ENCODE peak calls at places on chromosome 19, in six cellular contexts. T is keratinocyte, J is fibroblast of lung, P is heart left ventricle, G is psoas muscle, D is sigmoid colon. H is an unnamed sample.

GRCh38 chr19:4557971-4558941 is 1.2 kb downstream of the SEMA6B start:
- DNase-seq in G (no peak), J (no peak), T (no peak), D (no peak), P (no peak), H (no peak)

GRCh38 chr19:12580180-12580694 is 29.0 kb upstream of the ZNF564 start:
- DNase-seq in P (no peak), J (peak), D (no peak), T (no peak), G (no peak), H (peak)

GRCh38 chr19:4988770-4989251 is 19.9 kb downstream of the KDM4B start:
- DNase-seq in G (peak), J (peak), T (no peak), P (peak), D (peak), H (no peak)

GRCh38 chr19:39506944-39507714 is 7.8 kb upstream of the SELENOV start:
- DNase-seq in D (no peak), T (no peak), P (peak), G (no peak), J (peak), H (peak)

GRCh38 chr19:39408392-39409206 is 2.0 kb downstream of the ZFP36 start:
- DNase-seq in T (no peak), D (peak), J (peak), G (peak), P (no peak), H (no peak)

GRCh38 chr19:56838930-56839664 is 1.4 kb downstream of the PEG3 start:
- DNase-seq in G (peak), D (peak), P (peak), J (peak), T (no peak), H (no peak)

GRCh38 chr19:16116067-16116466 is 4.4 kb downstream of the RAB8A start:
- DNase-seq in D (no peak), P (no peak), T (no peak), G (no peak), J (no peak), H (no peak)

GRCh38 chr19:16969127-16969526 is 57.5 kb downstream of the CPAMD8 start:
- DNase-seq in T (no peak), P (no peak), D (no peak), J (no peak), G (no peak), H (peak)

GRCh38 chr19:49580264-49581006 is at the start of gene NOSIP:
- DNase-seq in P (peak), D (peak), G (peak), T (peak), J (peak), H (peak)

GRCh38 chr19:16509141-16510061 is 13.2 kb downstream of the C19orf44 start:
- DNase-seq in G (no peak), T (no peak), D (no peak), J (peak), P (peak), H (no peak)

GRCh38 chr19:18109731-18110671 is 12.4 kb downstream of the MAST3 start:
- DNase-seq in G (peak), P (peak), J (no peak), D (peak), T (no peak), H (no peak)

GRCh38 chr19:628168-628567 is 5.2 kb downstream of the POLRMT start:
- DNase-seq in P (no peak), G (no peak), J (no peak), D (no peak), T (no peak), H (no peak)

GRCh38 chr19:16389848-16390247 is 65.2 kb downstream of the KLF2 start:
- DNase-seq in G (no peak), J (no peak), T (no peak), D (no peak), P (no peak), H (no peak)

GRCh38 chr19:34259367-34259865 is 5.1 kb downstream of the GARRE1 start:
- DNase-seq in P (no peak), G (no peak), D (no peak), T (no peak), J (peak), H (no peak)
- H3K27ac ChIP-seq in P (no peak), G (peak), D (no peak), T (no peak), J (no peak), H (no peak)

GRCh38 chr19:35725216-35725861 is 7.5 kb downstream of the KMT2B start:
- DNase-seq in D (peak), J (no peak), G (no peak), T (no peak), P (no peak), H (no peak)

GRCh38 chr19:35729763-35730162 is 12.0 kb downstream of the KMT2B start:
- DNase-seq in T (no peak), D (peak), P (no peak), J (no peak), G (peak), H (no peak)

GRCh38 chr19:35727956-35728706 is 10.3 kb downstream of the KMT2B start:
- DNase-seq in P (no peak), G (no peak), T (no peak), D (no peak), J (no peak), H (no peak)

GRCh38 chr19:35729021-35729420 is 11.2 kb downstream of the KMT2B start:
- DNase-seq in G (peak), P (no peak), T (no peak), J (no peak), D (no peak), H (no peak)

GRCh38 chr19:35727053-35727955 is 9.5 kb downstream of the KMT2B start:
- DNase-seq in T (no peak), P (no peak), G (no peak), J (no peak), D (peak), H (no peak)
- H3K27ac ChIP-seq in T (no peak), P (no peak), G (no peak), J (no peak), D (no peak), H (no peak)

DNA sequence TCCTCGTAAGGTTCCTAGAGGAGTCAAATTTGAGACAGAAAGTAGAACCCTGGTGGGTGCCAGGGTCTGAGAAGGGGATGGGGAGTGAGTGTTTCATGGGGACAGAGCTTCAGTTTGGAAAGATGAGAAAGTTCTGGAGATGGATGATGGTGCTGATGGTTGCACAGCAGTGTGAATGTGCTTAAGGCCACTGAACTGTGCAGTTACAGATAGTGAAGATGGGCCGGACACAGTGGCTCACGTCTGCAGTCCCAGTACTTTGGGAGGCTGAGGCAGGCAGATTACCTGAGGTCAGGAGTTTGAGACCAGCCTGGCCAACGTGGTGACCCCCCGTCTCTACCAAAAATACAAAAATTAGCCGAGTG is 917 bp downstream of the SPC24 start:
- DNase-seq in P (no peak), T (no peak), J (no peak), D (no peak), G (no peak), H (no peak)
- H3K27ac ChIP-seq in P (no peak), T (no peak), J (no peak), D (peak), G (peak), H (peak)

DNA sequence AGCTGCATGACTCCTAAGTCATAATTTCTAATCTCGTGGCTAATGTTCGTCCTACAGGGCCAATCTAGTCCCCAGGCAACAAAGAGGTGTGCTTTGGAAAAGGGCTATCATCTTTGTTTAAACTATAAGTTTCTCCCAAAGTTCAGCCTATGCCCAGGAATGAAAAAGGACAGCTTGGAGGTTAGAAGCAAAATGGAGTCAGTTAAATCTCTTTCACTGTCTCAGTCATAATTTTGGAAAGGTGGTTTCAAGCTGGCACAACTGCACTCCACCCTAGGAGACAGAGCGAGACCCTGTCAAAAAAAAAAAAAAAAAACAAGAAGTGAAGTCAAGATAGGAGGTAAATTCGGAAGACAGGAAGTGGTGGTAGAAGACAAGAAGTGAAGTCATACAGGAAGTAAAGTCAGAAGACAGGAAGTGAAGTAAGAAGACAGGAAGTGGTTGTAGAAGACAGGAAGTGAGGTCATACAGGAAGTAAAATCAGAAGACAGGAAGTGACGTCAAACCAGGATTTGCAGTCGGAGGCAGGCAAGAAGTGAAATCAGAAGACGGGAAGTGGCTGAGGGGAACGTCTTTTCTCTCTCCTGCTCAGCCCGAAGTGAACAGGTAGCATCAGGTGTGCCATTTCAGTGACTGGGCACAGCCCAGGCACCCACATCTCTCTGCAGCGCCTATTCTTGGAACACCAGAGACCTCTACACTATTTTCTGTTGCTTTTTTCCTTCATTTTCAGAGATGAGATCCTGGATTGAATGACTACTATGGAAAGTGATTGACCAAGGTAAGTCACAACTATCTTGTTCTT is 32.2 kb downstream of the GP6 start:
- DNase-seq in J (peak), P (no peak), G (no peak), T (no peak), D (no peak), H (peak)
- H3K27ac ChIP-seq in J (no peak), P (peak), G (no peak), T (peak), D (no peak), H (peak)

GRCh38 chr19:1830568-1830967 is 17.7 kb downstream of the REXO1 start:
- DNase-seq in D (no peak), T (no peak), J (no peak), G (no peak), P (no peak), H (no peak)
- H3K27ac ChIP-seq in D (no peak), T (no peak), J (no peak), G (no peak), P (no peak), H (peak)

DNA sequence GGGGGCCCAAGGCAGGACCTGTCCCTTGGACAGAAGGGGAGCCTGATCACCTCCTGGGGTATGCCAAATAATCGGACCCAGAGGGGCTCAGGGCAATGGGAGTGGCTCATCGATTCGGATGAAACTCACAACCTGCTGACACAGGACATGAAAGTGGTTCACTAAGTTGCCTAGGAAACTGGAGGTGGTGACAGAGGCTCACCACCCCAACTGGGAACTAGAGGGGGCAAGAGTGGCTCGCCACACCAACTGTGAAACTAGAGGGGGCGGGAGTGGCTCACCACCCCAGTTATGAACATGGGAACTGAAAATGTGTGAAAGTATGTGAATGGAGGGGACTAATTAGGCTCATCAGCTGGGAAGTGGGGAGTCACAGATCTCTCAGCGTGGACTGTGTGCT is 46.3 kb upstream of the ZNF737 start:
- DNase-seq in D (no peak), T (no peak), G (no peak), J (no peak), P (no peak), H (no peak)
- H3K27ac ChIP-seq in D (peak), T (no peak), G (no peak), J (no peak), P (no peak), H (no peak)

H was measured in RWPE1.